ENCODE peak calls at places on chromosomes 5 and 9, in seven cellular contexts. H is fibroblast of mammary gland, T is psoas muscle, O is RWPE1, B is D721Med, U is activated B cell treated with CpG ODN at 0.5 μM for 24 hours, J is fibroblast of lung. L is an unnamed sample.

GRCh38 chr9:122346478-122347347 is 24.1 kb upstream of the PTGS1 start:
- DNase-seq in H (no peak), T (peak), O (no peak), B (no peak), U (peak), J (no peak), L (no peak)

GRCh38 chr9:135479469-135480052 is at the start of gene PPP1R26:
- DNase-seq in H (no peak), T (no peak), O (peak), B (no peak), U (no peak), J (no peak), L (no peak)

GRCh38 chr5:59583810-59584562 is 309.5 kb downstream of the PDE4D start:
- DNase-seq in H (no peak), T (no peak), O (no peak), B (no peak), U (no peak), J (peak), L (no peak)

GRCh38 chr9:89604463-89605180 is at the start of gene GADD45G:
- DNase-seq in H (peak), T (peak), O (peak), B (peak), U (peak), J (peak), L (peak)

GRCh38 chr9:114958021-114958846 is 27.8 kb upstream of the TNFSF8 start:
- DNase-seq in H (peak), T (peak), O (no peak), B (no peak), U (no peak), J (peak), L (no peak)

GRCh38 chr5:4222821-4223220 is 627.2 kb downstream of the IRX1 start:
- DNase-seq in H (no peak), T (no peak), O (no peak), B (no peak), U (no peak), J (no peak), L (no peak)

GRCh38 chr9:110029422-110029814 is 178.5 kb downstream of the C9orf152 start:
- DNase-seq in H (peak), T (no peak), O (peak), B (no peak), U (no peak), J (peak), L (no peak)

GRCh38 chr9:6305954-6306563 is 22.1 kb upstream of the TPD52L3 start:
- DNase-seq in H (peak), T (no peak), O (peak), B (no peak), U (no peak), J (peak), L (no peak)

GRCh38 chr5:149832636-149833035 is 102.5 kb downstream of the PPARGC1B start:
- DNase-seq in H (no peak), T (no peak), O (no peak), B (no peak), U (no peak), J (no peak), L (no peak)

GRCh38 chr5:124252094-124252750 is 494.2 kb downstream of the ZNF608 start:
- DNase-seq in H (no peak), T (no peak), O (no peak), B (no peak), U (no peak), J (no peak), L (no peak)

GRCh38 chr9:26477963-26478362 is 414.6 kb downstream of the CAAP1 start:
- DNase-seq in H (no peak), T (no peak), O (no peak), B (no peak), U (no peak), J (no peak), L (no peak)

GRCh38 chr9:34124923-34125322 is 1.6 kb downstream of the DCAF12 start:
- DNase-seq in H (peak), T (no peak), O (peak), B (no peak), U (no peak), J (peak), L (no peak)

GRCh38 chr5:111070272-111071134 is 1.0 kb upstream of the TSLP start:
- DNase-seq in H (peak), T (no peak), O (no peak), B (no peak), U (no peak), J (no peak), L (no peak)

GRCh38 chr5:1057485-1057825 is 48.9 kb downstream of the NKD2 start:
- DNase-seq in H (no peak), T (peak), O (no peak), B (peak), U (no peak), J (no peak), L (no peak)

GRCh38 chr9:113564804-113565237 is 101.3 kb downstream of the RGS3 start:
- DNase-seq in H (peak), T (peak), O (peak), B (no peak), U (no peak), J (peak), L (no peak)

GRCh38 chr9:104912606-104913005 is 15.3 kb downstream of the ABCA1 start:
- DNase-seq in H (no peak), T (no peak), O (no peak), B (no peak), U (no peak), J (no peak), L (no peak)

GRCh38 chr9:137318565-137318964 is 16.5 kb upstream of the NRARP start:
- DNase-seq in H (no peak), T (no peak), O (no peak), B (no peak), U (no peak), J (no peak), L (no peak)

GRCh38 chr5:76046761-76047160 is 36.4 kb upstream of the SV2C start:
- DNase-seq in H (no peak), T (no peak), O (no peak), B (no peak), U (no peak), J (no peak), L (no peak)

GRCh38 chr9:91848146-91848545 is 101.9 kb downstream of the ROR2 start:
- DNase-seq in H (no peak), T (no peak), O (no peak), B (no peak), U (no peak), J (no peak), L (no peak)

GRCh38 chr5:112192886-112193285 is 226.2 kb downstream of the EPB41L4A start:
- DNase-seq in H (no peak), T (no peak), O (no peak), B (no peak), U (no peak), J (peak), L (no peak)

GRCh38 chr5:151470440-151470839 is 23.0 kb downstream of the SLC36A1 start:
- DNase-seq in H (peak), T (no peak), O (no peak), B (no peak), U (no peak), J (peak), L (no peak)

GRCh38 chr9:86324901-86325300 is 29.3 kb downstream of the TUT7 start:
- DNase-seq in H (peak), T (no peak), O (no peak), B (no peak), U (no peak), J (peak), L (no peak)

GRCh38 chr5:78706381-78706780 is 57.8 kb upstream of the LHFPL2 start:
- DNase-seq in H (no peak), T (no peak), O (no peak), B (no peak), U (no peak), J (no peak), L (no peak)

GRCh38 chr5:38500861-38501260 is 55.6 kb downstream of the LIFR start:
- DNase-seq in H (peak), T (no peak), O (peak), B (no peak), U (no peak), J (peak), L (no peak)

GRCh38 chr9:16602494-16602893 is 268.0 kb downstream of the BNC2 start:
- DNase-seq in H (no peak), T (no peak), O (no peak), B (no peak), U (no peak), J (no peak), L (no peak)

GRCh38 chr5:170681013-170681433 is 102.5 kb upstream of the GABRP start:
- DNase-seq in H (peak), T (no peak), O (peak), B (no peak), U (no peak), J (peak), L (peak)

GRCh38 chr5:12248831-12249230 is 344.6 kb upstream of the CTNND2 start:
- DNase-seq in H (no peak), T (no peak), O (no peak), B (no peak), U (no peak), J (no peak), L (no peak)

GRCh38 chr5:16410338-16410737 is 55.3 kb downstream of the ZNF622 start:
- DNase-seq in H (no peak), T (no peak), O (no peak), B (no peak), U (no peak), J (no peak), L (no peak)

GRCh38 chr5:80116465-80116864 is 81.3 kb downstream of the THBS4 start:
- DNase-seq in H (no peak), T (no peak), O (no peak), B (no peak), U (no peak), J (no peak), L (no peak)

GRCh38 chr9:123544007-123544827 is 188.2 kb downstream of the CRB2 start:
- DNase-seq in H (peak), T (no peak), O (peak), B (no peak), U (no peak), J (peak), L (no peak)

GRCh38 chr5:148125641-148126040 is 42.7 kb upstream of the SPINK14 start:
- DNase-seq in H (peak), T (no peak), O (peak), B (no peak), U (no peak), J (peak), L (no peak)

DNA sequence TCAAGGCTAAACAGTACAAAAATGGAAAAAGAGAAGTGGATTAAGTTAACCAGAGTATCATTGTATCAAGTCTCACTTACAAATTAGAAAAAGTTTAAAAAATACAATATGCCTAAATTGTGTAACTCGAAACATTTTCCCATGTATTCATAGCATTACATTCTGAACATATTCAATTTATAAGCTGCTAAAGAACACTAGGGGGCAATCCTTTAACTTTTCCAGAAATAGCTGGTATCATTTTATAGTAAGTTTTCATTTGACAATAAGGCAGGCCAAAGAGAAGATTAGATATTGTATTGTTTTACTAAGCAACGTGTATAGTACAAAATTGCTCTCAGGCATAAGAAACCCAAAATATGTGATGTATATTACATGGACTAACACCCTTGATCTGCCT is 234.6 kb downstream of the ADGRV1 start:
- DNase-seq in H (no peak), T (no peak), O (no peak), B (no peak), U (no peak), J (peak), L (no peak)
- TF ChIP-seq CTCF in H (peak), T (no peak), O (peak), B (no peak), U (no peak), J (peak), L (peak)

GRCh38 chr5:141874262-141874964 is 3.8 kb downstream of the PCDH1 start:
- DNase-seq in H (no peak), T (no peak), O (no peak), B (no peak), U (no peak), J (no peak), L (peak)

GRCh38 chr5:141875022-141875740 is 3.0 kb downstream of the PCDH1 start:
- DNase-seq in H (no peak), T (no peak), O (no peak), B (no peak), U (no peak), J (no peak), L (no peak)

GRCh38 chr5:141876628-141877477 is 1.4 kb downstream of the PCDH1 start:
- DNase-seq in H (no peak), T (no peak), O (peak), B (no peak), U (no peak), J (no peak), L (peak)

GRCh38 chr5:141877478-141878185 is 578 bp downstream of the PCDH1 start:
- DNase-seq in H (no peak), T (no peak), O (peak), B (no peak), U (no peak), J (no peak), L (no peak)

GRCh38 chr5:141875795-141876627 is 2.2 kb downstream of the PCDH1 start:
- DNase-seq in H (no peak), T (no peak), O (peak), B (no peak), U (no peak), J (no peak), L (peak)
- TF ChIP-seq CTCF in H (no peak), T (no peak), O (no peak), B (no peak), U (no peak), J (no peak), L (no peak)

DNA sequence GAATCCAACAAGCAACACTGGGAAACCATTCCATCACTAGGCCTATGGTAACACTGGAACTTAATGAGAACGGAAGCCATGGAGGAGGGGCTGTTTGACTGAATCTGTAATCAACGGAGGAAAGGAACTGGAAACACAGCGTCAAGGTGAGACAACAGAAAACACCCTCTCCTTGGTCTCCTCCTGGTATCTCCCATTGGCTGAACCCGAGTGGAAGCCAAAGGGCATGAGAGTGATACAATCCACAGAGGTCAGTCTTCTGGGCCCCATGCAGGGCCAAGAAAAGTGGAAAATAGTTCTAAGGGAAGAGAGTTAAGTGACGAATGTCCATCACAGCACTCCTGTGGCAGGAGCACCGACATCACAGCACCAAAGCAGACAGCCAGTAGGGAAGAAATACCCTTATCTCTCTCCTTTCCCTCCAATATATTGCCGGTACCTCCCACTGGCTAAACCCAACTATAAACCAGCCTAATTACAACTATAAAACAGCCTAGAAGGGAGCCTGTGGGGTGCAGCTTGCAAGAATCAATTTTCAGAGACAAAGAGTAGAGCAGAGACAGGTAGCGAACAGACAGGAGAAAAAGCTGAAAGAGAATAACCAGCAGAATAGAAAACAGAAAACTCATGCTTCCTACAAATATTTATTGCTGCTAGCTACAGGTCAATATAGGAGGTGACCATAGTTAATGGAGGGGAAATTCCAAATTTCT is 107.4 kb upstream of the IFNE start:
- DNase-seq in H (no peak), T (no peak), O (no peak), B (no peak), U (no peak), J (no peak), L (no peak)
- TF ChIP-seq CTCF in H (no peak), T (no peak), O (no peak), B (no peak), U (no peak), J (no peak), L (no peak)

GRCh38 chr9:130433168-130433946 is 11.4 kb upstream of the ASS1 start:
- DNase-seq in H (no peak), T (peak), O (peak), B (peak), U (peak), J (peak), L (no peak)
- TF ChIP-seq CTCF in H (no peak), T (peak), O (peak), B (peak), U (no peak), J (peak), L (peak)

DNA sequence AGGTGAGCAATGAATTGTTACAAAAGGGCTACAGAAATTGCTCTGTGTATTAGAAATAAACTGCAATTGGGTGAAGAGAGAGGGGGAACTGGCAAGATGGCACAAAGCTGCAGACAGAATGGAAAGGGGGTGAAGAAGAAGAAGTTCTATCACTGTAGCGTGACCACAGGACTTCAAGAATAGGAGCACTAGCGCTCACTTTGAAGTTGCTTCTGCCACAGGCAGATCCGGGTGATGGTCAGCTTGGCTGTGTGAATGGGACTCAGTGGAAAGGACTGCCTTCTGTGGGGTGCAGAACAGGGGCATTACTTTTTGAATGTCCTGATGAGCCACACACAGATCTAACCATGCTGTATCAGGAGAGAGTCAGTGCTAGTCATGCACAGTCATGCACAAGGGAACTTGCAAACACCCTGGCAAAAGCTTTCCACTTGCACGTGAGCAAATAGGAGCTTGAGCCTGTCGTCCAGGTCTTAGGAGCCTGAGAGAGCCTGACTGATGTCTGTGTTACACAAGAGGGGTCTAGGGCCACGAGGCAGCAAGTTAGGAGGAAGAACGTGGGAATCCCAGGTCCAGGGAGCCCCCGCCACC is 16.3 kb downstream of the IL5 start:
- DNase-seq in H (peak), T (no peak), O (no peak), B (no peak), U (no peak), J (no peak), L (no peak)
- TF ChIP-seq CTCF in H (no peak), T (no peak), O (peak), B (no peak), U (no peak), J (no peak), L (no peak)

GRCh38 chr5:29370248-29370647 is 1823.2 kb upstream of the CDH6 start:
- DNase-seq in H (no peak), T (no peak), O (no peak), B (no peak), U (no peak), J (no peak), L (no peak)

DNA sequence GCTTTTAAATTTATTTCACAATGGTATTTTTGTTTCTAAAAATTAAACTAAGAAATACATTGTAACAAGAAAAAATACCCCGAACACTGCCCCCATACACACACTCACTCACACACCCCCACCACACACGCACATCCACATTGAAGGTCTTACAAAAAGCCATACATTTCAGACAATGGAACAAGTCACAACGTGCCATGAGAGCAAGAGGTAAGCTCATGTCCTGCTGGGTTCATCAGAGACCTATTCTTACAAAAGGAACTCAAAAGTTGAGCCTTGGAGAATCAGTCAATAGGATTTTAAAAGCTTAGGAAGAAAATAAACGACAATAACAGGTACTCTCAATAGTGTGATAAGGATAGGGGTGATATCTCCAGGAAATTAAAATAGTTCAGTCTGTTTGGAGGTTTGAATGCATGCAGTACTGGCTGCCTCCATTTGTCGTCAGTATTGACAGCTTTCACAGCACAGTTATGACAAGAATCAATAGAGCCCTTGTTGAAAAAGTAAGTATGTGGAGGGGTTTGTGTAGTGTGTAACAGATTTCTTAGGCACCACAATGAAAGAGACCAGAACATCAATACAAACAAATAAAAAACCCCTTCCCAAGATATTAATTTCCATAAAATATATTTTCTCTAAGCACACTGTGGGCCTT is 1826.2 kb upstream of the CDH6 start:
- DNase-seq in H (no peak), T (no peak), O (no peak), B (no peak), U (no peak), J (no peak), L (no peak)
- TF ChIP-seq CTCF in H (no peak), T (no peak), O (no peak), B (peak), U (no peak), J (no peak), L (peak)

DNA sequence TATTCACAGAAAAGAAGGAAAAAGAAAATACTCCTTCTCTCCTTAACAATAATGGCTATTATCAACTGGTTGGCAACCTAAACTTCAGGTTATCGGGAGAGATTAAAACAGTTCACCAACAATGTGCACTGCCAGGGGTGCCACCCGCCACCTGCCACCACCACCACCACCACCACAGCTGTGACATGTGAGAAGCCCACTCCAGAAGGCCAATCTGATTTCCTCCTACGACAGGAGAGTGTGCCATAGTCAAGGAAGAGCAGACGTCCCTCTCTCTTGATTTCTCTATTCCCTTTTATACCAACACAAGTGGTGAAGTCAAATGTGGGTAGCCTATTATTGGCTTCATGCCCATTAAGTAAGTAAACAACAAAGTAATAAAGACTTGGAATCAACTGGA is 22.5 kb downstream of the GNAQ start:
- DNase-seq in H (no peak), T (no peak), O (no peak), B (no peak), U (no peak), J (no peak), L (no peak)
- TF ChIP-seq CTCF in H (no peak), T (no peak), O (no peak), B (no peak), U (no peak), J (no peak), L (no peak)

L was measured in type B pancreatic cell.